ENCODE peak calls at places on chromosomes 3 and 15, in six cellular contexts. One of them, this sample, is unnamed.

GRCh38 chr3:183213941-183214612 is 39.0 kb upstream of the B3GNT5 start:
- DNase-seq in lower leg skin: no peak
- DNase-seq in breast epithelium: no peak
- DNase-seq in tibial nerve: no peak
- DNase-seq in H1: no peak
- DNase-seq in A549: no peak
- DNase-seq in this sample: no peak

GRCh38 chr3:147008886-147009285 is 397.5 kb downstream of the ZIC4 start:
- DNase-seq in lower leg skin: no peak
- DNase-seq in breast epithelium: no peak
- DNase-seq in tibial nerve: no peak
- DNase-seq in H1: no peak
- DNase-seq in A549: no peak
- DNase-seq in this sample: no peak

GRCh38 chr3:44529927-44530326 is 25.1 kb upstream of the ZKSCAN7 start:
- DNase-seq in lower leg skin: no peak
- DNase-seq in breast epithelium: no peak
- DNase-seq in tibial nerve: no peak
- DNase-seq in H1: no peak
- DNase-seq in A549: no peak
- DNase-seq in this sample: no peak

GRCh38 chr3:100335137-100335833 is 728 bp downstream of the NIT2 start:
- DNase-seq in lower leg skin: peak
- DNase-seq in breast epithelium: no peak
- DNase-seq in tibial nerve: no peak
- DNase-seq in H1: no peak
- DNase-seq in A549: peak
- DNase-seq in this sample: no peak

GRCh38 chr3:81041331-81041730 is 720.1 kb downstream of the GBE1 start:
- DNase-seq in lower leg skin: no peak
- DNase-seq in breast epithelium: no peak
- DNase-seq in tibial nerve: no peak
- DNase-seq in H1: no peak
- DNase-seq in A549: no peak
- DNase-seq in this sample: no peak

GRCh38 chr15:91857772-91858171 is 4.3 kb downstream of the SLCO3A1 start:
- DNase-seq in lower leg skin: no peak
- DNase-seq in breast epithelium: no peak
- DNase-seq in tibial nerve: no peak
- DNase-seq in H1: no peak
- DNase-seq in A549: no peak
- DNase-seq in this sample: no peak

GRCh38 chr15:96322401-96323249 is 7.9 kb upstream of the NR2F2 start:
- DNase-seq in lower leg skin: no peak
- DNase-seq in breast epithelium: no peak
- DNase-seq in tibial nerve: peak
- DNase-seq in H1: peak
- DNase-seq in A549: no peak
- DNase-seq in this sample: no peak

GRCh38 chr3:159802864-159803263 is 185.8 kb upstream of the IL12A start:
- DNase-seq in lower leg skin: no peak
- DNase-seq in breast epithelium: no peak
- DNase-seq in tibial nerve: no peak
- DNase-seq in H1: no peak
- DNase-seq in A549: no peak
- DNase-seq in this sample: no peak

GRCh38 chr15:80250614-80251504 is 1.2 kb downstream of the CTXND1 start:
- DNase-seq in lower leg skin: no peak
- DNase-seq in breast epithelium: no peak
- DNase-seq in tibial nerve: no peak
- DNase-seq in H1: no peak
- DNase-seq in A549: no peak
- DNase-seq in this sample: no peak

GRCh38 chr3:108099203-108099602 is 8.4 kb upstream of the CD47 start:
- DNase-seq in lower leg skin: no peak
- DNase-seq in breast epithelium: no peak
- DNase-seq in tibial nerve: no peak
- DNase-seq in H1: no peak
- DNase-seq in A549: no peak
- DNase-seq in this sample: no peak

GRCh38 chr15:40314723-40315276 is 7.1 kb upstream of the PLCB2 start:
- DNase-seq in lower leg skin: no peak
- DNase-seq in breast epithelium: no peak
- DNase-seq in tibial nerve: no peak
- DNase-seq in H1: no peak
- DNase-seq in A549: no peak
- DNase-seq in this sample: no peak

GRCh38 chr15:41935566-41936020 is 36.8 kb downstream of the EHD4 start:
- DNase-seq in lower leg skin: no peak
- DNase-seq in breast epithelium: no peak
- DNase-seq in tibial nerve: no peak
- DNase-seq in H1: no peak
- DNase-seq in A549: no peak
- DNase-seq in this sample: no peak

GRCh38 chr3:42369832-42370231 is 40.6 kb downstream of the LYZL4 start:
- DNase-seq in lower leg skin: no peak
- DNase-seq in breast epithelium: no peak
- DNase-seq in tibial nerve: no peak
- DNase-seq in H1: no peak
- DNase-seq in A549: no peak
- DNase-seq in this sample: no peak

GRCh38 chr3:52176951-52177700 is 20.8 kb upstream of the ALAS1 start:
- DNase-seq in lower leg skin: no peak
- DNase-seq in breast epithelium: peak
- DNase-seq in tibial nerve: no peak
- DNase-seq in H1: no peak
- DNase-seq in A549: no peak
- DNase-seq in this sample: peak

GRCh38 chr15:96160269-96160668 is 170.2 kb upstream of the NR2F2 start:
- DNase-seq in lower leg skin: peak
- DNase-seq in breast epithelium: peak
- DNase-seq in tibial nerve: peak
- DNase-seq in H1: no peak
- DNase-seq in A549: no peak
- DNase-seq in this sample: peak

GRCh38 chr3:16179771-16180736 is 5.6 kb downstream of the GALNT15 start:
- DNase-seq in lower leg skin: no peak
- DNase-seq in breast epithelium: no peak
- DNase-seq in tibial nerve: no peak
- DNase-seq in H1: no peak
- DNase-seq in A549: no peak
- DNase-seq in this sample: no peak

GRCh38 chr3:135558150-135558549 is 407.4 kb upstream of the PPP2R3A start:
- DNase-seq in lower leg skin: no peak
- DNase-seq in breast epithelium: no peak
- DNase-seq in tibial nerve: no peak
- DNase-seq in H1: no peak
- DNase-seq in A549: no peak
- DNase-seq in this sample: no peak

GRCh38 chr3:85254738-85255137 is 295.9 kb downstream of the CADM2 start:
- DNase-seq in lower leg skin: no peak
- DNase-seq in breast epithelium: no peak
- DNase-seq in tibial nerve: no peak
- DNase-seq in H1: no peak
- DNase-seq in A549: no peak
- DNase-seq in this sample: no peak

GRCh38 chr3:183500981-183501704 is 54.4 kb downstream of the KLHL6 start:
- DNase-seq in lower leg skin: no peak
- DNase-seq in breast epithelium: no peak
- DNase-seq in tibial nerve: no peak
- DNase-seq in H1: no peak
- DNase-seq in A549: no peak
- DNase-seq in this sample: peak

GRCh38 chr3:36095238-36095637 is 285.1 kb upstream of the STAC start:
- DNase-seq in lower leg skin: no peak
- DNase-seq in breast epithelium: no peak
- DNase-seq in tibial nerve: no peak
- DNase-seq in H1: no peak
- DNase-seq in A549: no peak
- DNase-seq in this sample: no peak

GRCh38 chr3:27467545-27467944 is 16.6 kb downstream of the SLC4A7 start:
- DNase-seq in lower leg skin: no peak
- DNase-seq in breast epithelium: no peak
- DNase-seq in tibial nerve: no peak
- DNase-seq in H1: no peak
- DNase-seq in A549: peak
- DNase-seq in this sample: no peak

GRCh38 chr3:140143670-140144069 is 208.7 kb downstream of the CLSTN2 start:
- DNase-seq in lower leg skin: no peak
- DNase-seq in breast epithelium: no peak
- DNase-seq in tibial nerve: no peak
- DNase-seq in H1: no peak
- DNase-seq in A549: no peak
- DNase-seq in this sample: no peak

GRCh38 chr15:90869601-90870353 is 1.4 kb downstream of the FURIN start:
- DNase-seq in lower leg skin: peak
- DNase-seq in breast epithelium: no peak
- DNase-seq in tibial nerve: peak
- DNase-seq in H1: no peak
- DNase-seq in A549: no peak
- DNase-seq in this sample: peak

GRCh38 chr15:67021455-67021854 is 43.9 kb upstream of the SMAD3 start:
- DNase-seq in lower leg skin: no peak
- DNase-seq in breast epithelium: no peak
- DNase-seq in tibial nerve: no peak
- DNase-seq in H1: peak
- DNase-seq in A549: no peak
- DNase-seq in this sample: no peak

GRCh38 chr3:155382396-155383042 is 89.0 kb upstream of the STRIT1 start:
- DNase-seq in lower leg skin: peak
- DNase-seq in breast epithelium: no peak
- DNase-seq in tibial nerve: peak
- DNase-seq in H1: peak
- DNase-seq in A549: peak
- DNase-seq in this sample: peak

DNA sequence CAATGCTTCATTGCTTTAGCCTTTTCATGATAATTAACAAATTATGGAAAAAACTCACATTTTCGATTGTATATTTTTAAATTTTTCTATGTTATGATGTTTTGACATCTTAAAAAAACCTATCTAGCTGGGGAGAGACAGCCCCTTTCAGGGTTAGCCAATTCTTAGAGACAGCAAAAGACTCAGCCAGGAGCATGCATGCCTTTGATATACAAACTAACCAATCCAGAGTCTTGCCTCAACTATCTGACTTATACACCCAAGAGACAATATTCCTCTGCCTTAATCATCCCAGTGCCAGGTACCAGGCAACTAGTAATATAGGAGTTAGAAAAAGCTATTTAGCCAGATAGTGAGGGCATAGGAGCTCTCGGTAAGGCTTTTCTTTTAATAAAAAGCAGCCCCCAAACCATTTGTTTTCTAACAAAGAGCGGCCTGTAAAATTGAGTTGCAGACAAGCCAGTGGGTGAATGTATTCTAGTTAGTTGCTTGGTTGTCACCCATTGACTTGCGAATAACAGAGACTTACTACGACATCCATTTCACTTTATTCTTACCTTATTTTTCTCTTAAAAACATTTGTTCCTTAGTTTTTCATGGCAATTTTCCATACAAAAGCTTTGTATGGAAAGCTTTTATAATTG is 64.8 kb upstream of the ATP2C1 start:
- DNase-seq in lower leg skin: no peak
- DNase-seq in breast epithelium: no peak
- DNase-seq in tibial nerve: no peak
- DNase-seq in H1: no peak
- DNase-seq in A549: no peak
- DNase-seq in this sample: no peak
- TF ChIP-seq POLR2A in lower leg skin: no peak
- TF ChIP-seq POLR2A in breast epithelium: no peak
- TF ChIP-seq POLR2A in tibial nerve: no peak
- TF ChIP-seq POLR2A in H1: no peak
- TF ChIP-seq POLR2A in A549: no peak
- TF ChIP-seq POLR2A in this sample: no peak

DNA sequence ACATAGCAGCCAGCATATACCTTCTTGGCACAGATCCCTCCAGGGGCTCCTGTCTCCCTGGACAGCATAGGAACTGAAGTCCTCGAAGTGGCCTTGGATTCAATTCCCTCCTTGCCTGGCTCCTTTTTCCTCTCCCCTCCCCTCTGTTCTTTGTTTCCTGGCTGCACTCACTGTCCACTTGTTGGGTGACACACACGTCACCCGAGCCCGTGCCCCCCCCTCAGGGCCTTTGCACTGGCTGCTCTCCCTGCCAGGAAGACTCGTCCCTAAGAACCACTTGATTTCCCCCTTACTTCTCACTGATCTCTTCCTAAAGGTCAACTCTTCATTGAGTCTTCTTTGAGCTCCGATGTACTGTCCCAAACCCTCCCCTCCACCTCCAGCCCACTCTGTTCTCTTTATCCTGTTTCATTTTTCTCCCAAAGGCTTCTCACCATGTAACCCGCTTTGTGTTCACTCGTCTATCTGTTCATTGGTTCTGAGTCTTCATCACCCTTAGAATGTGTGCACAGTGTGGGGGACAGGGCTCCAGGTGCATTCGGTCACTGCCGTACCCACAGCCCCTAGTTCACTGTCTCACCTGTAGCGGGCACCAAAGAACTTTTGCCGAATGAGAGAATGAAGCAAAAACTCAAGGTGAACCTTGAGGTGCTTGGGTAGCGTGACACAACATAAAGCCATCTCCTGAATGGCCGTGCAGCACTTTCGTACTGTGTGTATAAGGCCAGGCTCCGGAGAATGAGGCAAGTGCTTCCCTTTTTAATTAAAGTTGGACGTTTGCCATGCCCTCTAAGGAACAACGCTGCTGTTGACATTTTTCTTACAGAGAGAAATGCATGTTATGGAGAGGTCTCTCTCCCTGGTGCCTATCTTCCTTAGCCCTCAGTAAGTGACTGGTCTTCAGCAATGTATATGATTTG is 74.0 kb downstream of the CHRNA7 start:
- DNase-seq in lower leg skin: no peak
- DNase-seq in breast epithelium: no peak
- DNase-seq in tibial nerve: no peak
- DNase-seq in H1: no peak
- DNase-seq in A549: no peak
- DNase-seq in this sample: no peak
- TF ChIP-seq CTCF in lower leg skin: no peak
- TF ChIP-seq CTCF in breast epithelium: no peak
- TF ChIP-seq CTCF in tibial nerve: no peak
- TF ChIP-seq CTCF in H1: peak
- TF ChIP-seq CTCF in A549: no peak
- TF ChIP-seq CTCF in this sample: no peak

GRCh38 chr15:70051948-70052633 is 45.6 kb downstream of the TLE3 start:
- DNase-seq in lower leg skin: no peak
- DNase-seq in breast epithelium: peak
- DNase-seq in tibial nerve: no peak
- DNase-seq in H1: no peak
- DNase-seq in A549: no peak
- DNase-seq in this sample: no peak
- TF ChIP-seq POLR2A in lower leg skin: no peak
- TF ChIP-seq POLR2A in breast epithelium: no peak
- TF ChIP-seq POLR2A in tibial nerve: no peak
- TF ChIP-seq POLR2A in H1: no peak
- TF ChIP-seq POLR2A in A549: no peak
- TF ChIP-seq POLR2A in this sample: no peak

DNA sequence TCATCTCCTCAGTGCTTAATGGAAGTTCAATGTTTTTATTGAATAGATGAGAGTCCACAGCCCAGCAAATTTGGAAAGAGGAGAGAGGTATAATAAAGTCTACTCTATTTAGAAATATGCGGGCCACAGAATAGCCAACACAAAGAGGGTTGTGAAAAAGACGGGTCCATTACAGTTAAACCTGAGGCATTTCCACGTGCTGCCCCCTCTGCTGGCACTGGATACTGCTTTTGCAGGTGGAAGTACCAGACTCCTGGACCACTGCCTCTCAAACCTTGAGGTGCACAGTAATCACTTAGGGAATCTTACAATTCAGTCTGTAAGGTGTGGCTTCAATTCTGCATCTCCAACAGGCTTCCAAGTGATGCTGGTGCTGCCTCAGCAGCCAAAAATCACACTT is 3.0 kb upstream of the TFDP2 start:
- DNase-seq in lower leg skin: no peak
- DNase-seq in breast epithelium: no peak
- DNase-seq in tibial nerve: no peak
- DNase-seq in H1: no peak
- DNase-seq in A549: no peak
- DNase-seq in this sample: no peak
- TF ChIP-seq CTCF in lower leg skin: no peak
- TF ChIP-seq CTCF in breast epithelium: no peak
- TF ChIP-seq CTCF in tibial nerve: no peak
- TF ChIP-seq CTCF in H1: peak
- TF ChIP-seq CTCF in A549: peak
- TF ChIP-seq CTCF in this sample: no peak

This sample was measured in adrenal gland.